ENCODE peak calls at places on chromosome 16, in ten cellular contexts. One of them, this sample, is unnamed. For H3K27me3 and H3K36me3, the result is how much of the 10 kb centered on the place peaks cover.

GRCh38 chr16:79444522-79445040 is 156.0 kb downstream of the MAF start:
- DNase-seq in tibial artery: no peak
- DNase-seq in bronchial epithelial cell: no peak
- DNase-seq in sigmoid colon: no peak
- DNase-seq in aorta: no peak
- DNase-seq in GM23338: no peak
- DNase-seq in CD4-positive, alpha-beta memory T cell: no peak
- DNase-seq in thoracic aorta: no peak
- DNase-seq in stomach: no peak
- DNase-seq in endodermal cell: no peak
- DNase-seq in this sample: no peak

GRCh38 chr16:66927012-66927436 is 1.7 kb upstream of the RRAD start:
- DNase-seq in tibial artery: no peak
- DNase-seq in bronchial epithelial cell: peak
- DNase-seq in sigmoid colon: no peak
- DNase-seq in aorta: no peak
- DNase-seq in GM23338: peak
- DNase-seq in CD4-positive, alpha-beta memory T cell: no peak
- DNase-seq in thoracic aorta: no peak
- DNase-seq in stomach: no peak
- DNase-seq in endodermal cell: peak
- DNase-seq in this sample: peak

GRCh38 chr16:57838161-57838560 is 35.9 kb upstream of the KIFC3 start:
- DNase-seq in tibial artery: no peak
- DNase-seq in bronchial epithelial cell: no peak
- DNase-seq in sigmoid colon: no peak
- DNase-seq in aorta: no peak
- DNase-seq in GM23338: no peak
- DNase-seq in CD4-positive, alpha-beta memory T cell: no peak
- DNase-seq in thoracic aorta: no peak
- DNase-seq in stomach: no peak
- DNase-seq in endodermal cell: no peak
- DNase-seq in this sample: no peak

GRCh38 chr16:86975445-86975844 is 341.7 kb downstream of the C16orf95 start:
- DNase-seq in tibial artery: peak
- DNase-seq in bronchial epithelial cell: peak
- DNase-seq in sigmoid colon: no peak
- DNase-seq in aorta: peak
- DNase-seq in GM23338: peak
- DNase-seq in CD4-positive, alpha-beta memory T cell: no peak
- DNase-seq in thoracic aorta: peak
- DNase-seq in stomach: no peak
- DNase-seq in endodermal cell: peak
- DNase-seq in this sample: peak

GRCh38 chr16:72105978-72106377 is 12.3 kb downstream of the DHX38 start:
- DNase-seq in tibial artery: no peak
- DNase-seq in bronchial epithelial cell: no peak
- DNase-seq in sigmoid colon: no peak
- DNase-seq in aorta: no peak
- DNase-seq in GM23338: no peak
- DNase-seq in CD4-positive, alpha-beta memory T cell: no peak
- DNase-seq in thoracic aorta: no peak
- DNase-seq in stomach: no peak
- DNase-seq in endodermal cell: no peak
- DNase-seq in this sample: peak

GRCh38 chr16:17578921-17579876 is 108.4 kb upstream of the XYLT1 start:
- DNase-seq in tibial artery: peak
- DNase-seq in bronchial epithelial cell: peak
- DNase-seq in sigmoid colon: peak
- DNase-seq in aorta: no peak
- DNase-seq in GM23338: peak
- DNase-seq in CD4-positive, alpha-beta memory T cell: peak
- DNase-seq in thoracic aorta: peak
- DNase-seq in stomach: peak
- DNase-seq in endodermal cell: peak
- DNase-seq in this sample: peak

GRCh38 chr16:2471653-2472487 is 773 bp downstream of the NTN3 start:
- DNase-seq in tibial artery: no peak
- DNase-seq in bronchial epithelial cell: no peak
- DNase-seq in sigmoid colon: no peak
- DNase-seq in aorta: no peak
- DNase-seq in GM23338: peak
- DNase-seq in CD4-positive, alpha-beta memory T cell: no peak
- DNase-seq in thoracic aorta: no peak
- DNase-seq in stomach: no peak
- DNase-seq in endodermal cell: no peak
- DNase-seq in this sample: no peak

GRCh38 chr16:89785523-89786155 is 30.8 kb downstream of the FANCA start:
- DNase-seq in tibial artery: no peak
- DNase-seq in bronchial epithelial cell: no peak
- DNase-seq in sigmoid colon: no peak
- DNase-seq in aorta: no peak
- DNase-seq in GM23338: no peak
- DNase-seq in CD4-positive, alpha-beta memory T cell: peak
- DNase-seq in thoracic aorta: no peak
- DNase-seq in stomach: no peak
- DNase-seq in endodermal cell: no peak
- DNase-seq in this sample: no peak

GRCh38 chr16:82832861-82833260 is 206.1 kb downstream of the CDH13 start:
- DNase-seq in tibial artery: no peak
- DNase-seq in bronchial epithelial cell: no peak
- DNase-seq in sigmoid colon: no peak
- DNase-seq in aorta: no peak
- DNase-seq in GM23338: no peak
- DNase-seq in CD4-positive, alpha-beta memory T cell: no peak
- DNase-seq in thoracic aorta: no peak
- DNase-seq in stomach: no peak
- DNase-seq in endodermal cell: no peak
- DNase-seq in this sample: no peak

GRCh38 chr16:17983114-17983513 is 353.4 kb downstream of the NPIPA8 start:
- DNase-seq in tibial artery: no peak
- DNase-seq in bronchial epithelial cell: no peak
- DNase-seq in sigmoid colon: no peak
- DNase-seq in aorta: no peak
- DNase-seq in GM23338: no peak
- DNase-seq in CD4-positive, alpha-beta memory T cell: no peak
- DNase-seq in thoracic aorta: no peak
- DNase-seq in stomach: no peak
- DNase-seq in endodermal cell: no peak
- DNase-seq in this sample: no peak

GRCh38 chr16:870856-871561 is 70.5 kb upstream of the GNG13 start:
- DNase-seq in tibial artery: no peak
- DNase-seq in bronchial epithelial cell: no peak
- DNase-seq in sigmoid colon: peak
- DNase-seq in aorta: no peak
- DNase-seq in GM23338: no peak
- DNase-seq in CD4-positive, alpha-beta memory T cell: no peak
- DNase-seq in thoracic aorta: no peak
- DNase-seq in stomach: no peak
- DNase-seq in endodermal cell: no peak
- DNase-seq in this sample: no peak

GRCh38 chr16:14011846-14012245 is 59.3 kb upstream of the MRTFB start:
- DNase-seq in tibial artery: no peak
- DNase-seq in bronchial epithelial cell: no peak
- DNase-seq in sigmoid colon: no peak
- DNase-seq in aorta: no peak
- DNase-seq in GM23338: no peak
- DNase-seq in CD4-positive, alpha-beta memory T cell: no peak
- DNase-seq in thoracic aorta: no peak
- DNase-seq in stomach: no peak
- DNase-seq in endodermal cell: no peak
- DNase-seq in this sample: no peak

GRCh38 chr16:1209081-1209480 is 16.0 kb downstream of the TPSG1 start:
- DNase-seq in tibial artery: no peak
- DNase-seq in bronchial epithelial cell: no peak
- DNase-seq in sigmoid colon: no peak
- DNase-seq in aorta: no peak
- DNase-seq in GM23338: no peak
- DNase-seq in CD4-positive, alpha-beta memory T cell: no peak
- DNase-seq in thoracic aorta: no peak
- DNase-seq in stomach: no peak
- DNase-seq in endodermal cell: no peak
- DNase-seq in this sample: peak

GRCh38 chr16:11250091-11250785 is 5.8 kb downstream of the SOCS1 start:
- DNase-seq in tibial artery: no peak
- DNase-seq in bronchial epithelial cell: peak
- DNase-seq in sigmoid colon: no peak
- DNase-seq in aorta: no peak
- DNase-seq in GM23338: peak
- DNase-seq in CD4-positive, alpha-beta memory T cell: no peak
- DNase-seq in thoracic aorta: no peak
- DNase-seq in stomach: no peak
- DNase-seq in endodermal cell: peak
- DNase-seq in this sample: peak

GRCh38 chr16:25747160-25747758 is 55.5 kb downstream of the HS3ST4 start:
- DNase-seq in tibial artery: no peak
- DNase-seq in bronchial epithelial cell: no peak
- DNase-seq in sigmoid colon: no peak
- DNase-seq in aorta: no peak
- DNase-seq in GM23338: peak
- DNase-seq in CD4-positive, alpha-beta memory T cell: no peak
- DNase-seq in thoracic aorta: no peak
- DNase-seq in stomach: no peak
- DNase-seq in endodermal cell: peak
- DNase-seq in this sample: peak

GRCh38 chr16:46885960-46886763 is 2.0 kb downstream of the GPT2 start:
- DNase-seq in tibial artery: no peak
- DNase-seq in bronchial epithelial cell: peak
- DNase-seq in sigmoid colon: no peak
- DNase-seq in aorta: no peak
- DNase-seq in GM23338: peak
- DNase-seq in CD4-positive, alpha-beta memory T cell: no peak
- DNase-seq in thoracic aorta: no peak
- DNase-seq in stomach: peak
- DNase-seq in endodermal cell: peak
- DNase-seq in this sample: no peak
- H3K4me3 ChIP-seq in tibial artery: no peak
- H3K4me3 ChIP-seq in bronchial epithelial cell: peak
- H3K4me3 ChIP-seq in sigmoid colon: no peak
- H3K4me3 ChIP-seq in aorta: no peak
- H3K4me3 ChIP-seq in GM23338: peak
- H3K4me3 ChIP-seq in CD4-positive, alpha-beta memory T cell: no peak
- H3K4me3 ChIP-seq in thoracic aorta: peak
- H3K4me3 ChIP-seq in stomach: peak
- H3K4me3 ChIP-seq in endodermal cell: peak
- H3K4me3 ChIP-seq in this sample: peak

GRCh38 chr16:51113254-51114125 is 37.6 kb downstream of the SALL1 start:
- DNase-seq in tibial artery: no peak
- DNase-seq in bronchial epithelial cell: no peak
- DNase-seq in sigmoid colon: no peak
- DNase-seq in aorta: no peak
- DNase-seq in GM23338: peak
- DNase-seq in CD4-positive, alpha-beta memory T cell: no peak
- DNase-seq in thoracic aorta: no peak
- DNase-seq in stomach: no peak
- DNase-seq in endodermal cell: peak
- DNase-seq in this sample: peak
- H3K27me3 ChIP-seq in tibial artery: under half
- H3K27me3 ChIP-seq in bronchial epithelial cell: under half
- H3K27me3 ChIP-seq in sigmoid colon: under half
- H3K27me3 ChIP-seq in aorta: under half
- H3K27me3 ChIP-seq in GM23338: under half
- H3K27me3 ChIP-seq in CD4-positive, alpha-beta memory T cell: under half
- H3K27me3 ChIP-seq in thoracic aorta: under half
- H3K27me3 ChIP-seq in stomach: half or more
- H3K27me3 ChIP-seq in endodermal cell: under half
- H3K27me3 ChIP-seq in this sample: under half

GRCh38 chr16:88026964-88027938 is 76.0 kb downstream of the BANP start:
- DNase-seq in tibial artery: no peak
- DNase-seq in bronchial epithelial cell: no peak
- DNase-seq in sigmoid colon: no peak
- DNase-seq in aorta: peak
- DNase-seq in GM23338: no peak
- DNase-seq in CD4-positive, alpha-beta memory T cell: no peak
- DNase-seq in thoracic aorta: no peak
- DNase-seq in stomach: no peak
- DNase-seq in endodermal cell: no peak
- DNase-seq in this sample: peak

GRCh38 chr16:88022076-88023042 is 71.1 kb downstream of the BANP start:
- DNase-seq in tibial artery: no peak
- DNase-seq in bronchial epithelial cell: no peak
- DNase-seq in sigmoid colon: no peak
- DNase-seq in aorta: no peak
- DNase-seq in GM23338: no peak
- DNase-seq in CD4-positive, alpha-beta memory T cell: no peak
- DNase-seq in thoracic aorta: no peak
- DNase-seq in stomach: no peak
- DNase-seq in endodermal cell: no peak
- DNase-seq in this sample: peak

GRCh38 chr16:88023366-88023765 is 72.1 kb downstream of the BANP start:
- DNase-seq in tibial artery: no peak
- DNase-seq in bronchial epithelial cell: no peak
- DNase-seq in sigmoid colon: no peak
- DNase-seq in aorta: no peak
- DNase-seq in GM23338: no peak
- DNase-seq in CD4-positive, alpha-beta memory T cell: no peak
- DNase-seq in thoracic aorta: no peak
- DNase-seq in stomach: no peak
- DNase-seq in endodermal cell: no peak
- DNase-seq in this sample: no peak

GRCh38 chr16:88020513-88020885 is 69.3 kb downstream of the BANP start:
- DNase-seq in tibial artery: no peak
- DNase-seq in bronchial epithelial cell: no peak
- DNase-seq in sigmoid colon: no peak
- DNase-seq in aorta: no peak
- DNase-seq in GM23338: no peak
- DNase-seq in CD4-positive, alpha-beta memory T cell: no peak
- DNase-seq in thoracic aorta: no peak
- DNase-seq in stomach: no peak
- DNase-seq in endodermal cell: no peak
- DNase-seq in this sample: no peak

GRCh38 chr16:88023786-88024185 is 72.6 kb downstream of the BANP start:
- DNase-seq in tibial artery: no peak
- DNase-seq in bronchial epithelial cell: no peak
- DNase-seq in sigmoid colon: no peak
- DNase-seq in aorta: no peak
- DNase-seq in GM23338: no peak
- DNase-seq in CD4-positive, alpha-beta memory T cell: no peak
- DNase-seq in thoracic aorta: no peak
- DNase-seq in stomach: no peak
- DNase-seq in endodermal cell: no peak
- DNase-seq in this sample: no peak
- H3K36me3 ChIP-seq in tibial artery: under half
- H3K36me3 ChIP-seq in bronchial epithelial cell: under half
- H3K36me3 ChIP-seq in sigmoid colon: under half
- H3K36me3 ChIP-seq in aorta: under half
- H3K36me3 ChIP-seq in GM23338: under half
- H3K36me3 ChIP-seq in CD4-positive, alpha-beta memory T cell: under half
- H3K36me3 ChIP-seq in thoracic aorta: under half
- H3K36me3 ChIP-seq in stomach: under half
- H3K36me3 ChIP-seq in endodermal cell: under half
- H3K36me3 ChIP-seq in this sample: under half

DNA sequence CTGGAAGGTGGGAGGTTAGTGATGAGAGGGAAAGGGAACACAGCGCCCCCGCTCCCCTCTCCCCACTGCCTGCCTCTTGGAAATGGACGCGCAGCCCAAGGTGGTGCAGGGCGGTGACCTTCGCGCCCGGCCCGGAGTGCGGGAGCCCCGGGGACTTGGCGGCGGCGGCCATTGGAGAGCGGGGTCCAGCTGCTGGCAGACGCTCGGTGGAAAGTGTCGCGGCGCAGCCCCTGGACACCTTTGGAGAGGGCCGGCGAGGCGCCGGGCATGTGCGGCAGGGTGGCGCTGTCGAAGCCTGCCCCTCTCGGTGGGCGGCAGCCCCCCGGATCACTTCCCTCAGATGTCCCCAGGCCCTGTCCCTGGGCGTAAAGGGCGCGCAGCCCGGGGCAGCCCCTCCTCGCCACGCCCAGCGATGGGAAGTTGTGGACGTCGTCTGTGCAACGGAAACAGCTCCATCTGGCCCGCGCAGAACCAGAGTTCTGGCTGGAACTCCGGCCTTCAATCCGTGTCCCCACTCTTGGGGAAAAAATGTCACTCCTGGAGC is 16.7 kb downstream of the SALL1 start:
- DNase-seq in tibial artery: no peak
- DNase-seq in bronchial epithelial cell: no peak
- DNase-seq in sigmoid colon: no peak
- DNase-seq in aorta: no peak
- DNase-seq in GM23338: peak
- DNase-seq in CD4-positive, alpha-beta memory T cell: no peak
- DNase-seq in thoracic aorta: no peak
- DNase-seq in stomach: no peak
- DNase-seq in endodermal cell: peak
- DNase-seq in this sample: peak
- H3K4me3 ChIP-seq in tibial artery: no peak
- H3K4me3 ChIP-seq in bronchial epithelial cell: no peak
- H3K4me3 ChIP-seq in sigmoid colon: no peak
- H3K4me3 ChIP-seq in aorta: no peak
- H3K4me3 ChIP-seq in GM23338: peak
- H3K4me3 ChIP-seq in CD4-positive, alpha-beta memory T cell: no peak
- H3K4me3 ChIP-seq in thoracic aorta: no peak
- H3K4me3 ChIP-seq in stomach: peak
- H3K4me3 ChIP-seq in endodermal cell: no peak
- H3K4me3 ChIP-seq in this sample: peak

This sample was measured in H7.